ENCODE peak calls at places on chromosomes 16 and 17, in ten cellular contexts. D is neural progenitor cell, Q is lower leg skin, R is fibroblast of the aortic adventitia, V is neural crest cell, O is fibroblast of lung, G is heart left ventricle, W is GM06990, E is sigmoid colon, J is vagina. P is an unnamed sample.

GRCh38 chr16:75105306-75106061 is 11.1 kb downstream of the LDHD start:
- DNase-seq in D (no peak), Q (no peak), R (no peak), V (no peak), O (no peak), G (no peak), W (no peak), E (peak), J (no peak), P (no peak)

GRCh38 chr16:85553436-85554113 is 59.5 kb upstream of the GSE1 start:
- DNase-seq in D (no peak), Q (no peak), R (peak), V (no peak), O (peak), G (peak), W (peak), E (no peak), J (no peak), P (no peak)

GRCh38 chr16:14264560-14264959 is 193.4 kb downstream of the MRTFB start:
- DNase-seq in D (no peak), Q (no peak), R (no peak), V (no peak), O (no peak), G (no peak), W (no peak), E (no peak), J (no peak), P (no peak)

GRCh38 chr17:43854498-43854897 is 7.5 kb downstream of the CD300LG start:
- DNase-seq in D (no peak), Q (no peak), R (no peak), V (no peak), O (no peak), G (no peak), W (no peak), E (no peak), J (no peak), P (no peak)

GRCh38 chr16:49854227-49855203 is 1.4 kb downstream of the ZNF423 start:
- DNase-seq in D (peak), Q (peak), R (no peak), V (peak), O (peak), G (peak), W (no peak), E (peak), J (no peak), P (peak)

GRCh38 chr16:7209598-7209997 is 123.0 kb upstream of the RBFOX1 start:
- DNase-seq in D (no peak), Q (no peak), R (no peak), V (no peak), O (no peak), G (no peak), W (no peak), E (no peak), J (no peak), P (no peak)

GRCh38 chr16:57667526-57668258 is 414 bp upstream of the ADGRG3 start:
- DNase-seq in D (no peak), Q (no peak), R (no peak), V (no peak), O (no peak), G (peak), W (no peak), E (no peak), J (no peak), P (no peak)

GRCh38 chr16:85423186-85423550 is 190.0 kb upstream of the GSE1 start:
- DNase-seq in D (no peak), Q (peak), R (no peak), V (no peak), O (no peak), G (peak), W (no peak), E (no peak), J (no peak), P (peak)

GRCh38 chr16:600781-601180 is 10.9 kb downstream of the RAB40C start:
- DNase-seq in D (peak), Q (no peak), R (no peak), V (no peak), O (no peak), G (no peak), W (no peak), E (no peak), J (no peak), P (no peak)

GRCh38 chr17:64154321-64155089 is 24.6 kb upstream of the ERN1 start:
- DNase-seq in D (peak), Q (peak), R (no peak), V (no peak), O (no peak), G (no peak), W (no peak), E (no peak), J (no peak), P (no peak)

GRCh38 chr17:82527893-82528292 is 8.4 kb downstream of the FOXK2 start:
- DNase-seq in D (no peak), Q (no peak), R (peak), V (no peak), O (peak), G (no peak), W (no peak), E (no peak), J (no peak), P (no peak)

GRCh38 chr17:16286009-16286946 is 67.0 kb downstream of the CENPV start:
- DNase-seq in D (peak), Q (peak), R (peak), V (peak), O (peak), G (peak), W (peak), E (peak), J (peak), P (peak)
- TF ChIP-seq CTCF in D (no peak), Q (no peak), R (no peak), V (no peak), O (no peak), G (no peak), W (no peak), E (no peak), J (no peak), P (no peak)

DNA sequence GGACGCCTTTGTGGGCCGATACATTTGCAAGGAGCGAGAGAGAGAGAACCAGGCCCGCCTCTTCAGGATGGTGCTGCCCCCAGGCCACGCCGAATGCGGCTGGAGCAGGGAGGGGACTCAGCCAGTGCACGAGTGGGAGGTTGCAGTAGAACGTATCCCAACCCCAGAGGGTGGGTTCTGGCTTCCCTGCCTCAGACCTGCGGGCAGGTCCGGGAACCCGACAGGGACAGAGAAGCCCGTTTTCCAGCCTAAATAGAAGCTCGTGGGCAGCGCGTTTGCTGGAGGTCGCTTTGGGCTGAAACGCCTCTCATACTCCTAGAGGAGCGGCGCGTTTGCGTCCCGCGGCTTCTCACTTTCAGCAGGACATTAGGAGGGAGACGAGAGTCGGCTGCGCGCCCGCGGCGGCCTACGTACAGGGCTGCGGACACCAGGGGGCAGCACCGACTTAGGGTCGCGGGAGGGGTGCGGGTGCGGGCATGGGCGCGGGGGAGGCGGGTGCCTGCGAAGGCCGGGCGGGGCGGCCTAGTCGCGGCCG is 11.0 kb downstream of the TBX2 start:
- DNase-seq in D (peak), Q (peak), R (peak), V (peak), O (peak), G (peak), W (peak), E (peak), J (no peak), P (peak)
- TF ChIP-seq CTCF in D (peak), Q (no peak), R (peak), V (peak), O (peak), G (peak), W (peak), E (peak), J (no peak), P (peak)

DNA sequence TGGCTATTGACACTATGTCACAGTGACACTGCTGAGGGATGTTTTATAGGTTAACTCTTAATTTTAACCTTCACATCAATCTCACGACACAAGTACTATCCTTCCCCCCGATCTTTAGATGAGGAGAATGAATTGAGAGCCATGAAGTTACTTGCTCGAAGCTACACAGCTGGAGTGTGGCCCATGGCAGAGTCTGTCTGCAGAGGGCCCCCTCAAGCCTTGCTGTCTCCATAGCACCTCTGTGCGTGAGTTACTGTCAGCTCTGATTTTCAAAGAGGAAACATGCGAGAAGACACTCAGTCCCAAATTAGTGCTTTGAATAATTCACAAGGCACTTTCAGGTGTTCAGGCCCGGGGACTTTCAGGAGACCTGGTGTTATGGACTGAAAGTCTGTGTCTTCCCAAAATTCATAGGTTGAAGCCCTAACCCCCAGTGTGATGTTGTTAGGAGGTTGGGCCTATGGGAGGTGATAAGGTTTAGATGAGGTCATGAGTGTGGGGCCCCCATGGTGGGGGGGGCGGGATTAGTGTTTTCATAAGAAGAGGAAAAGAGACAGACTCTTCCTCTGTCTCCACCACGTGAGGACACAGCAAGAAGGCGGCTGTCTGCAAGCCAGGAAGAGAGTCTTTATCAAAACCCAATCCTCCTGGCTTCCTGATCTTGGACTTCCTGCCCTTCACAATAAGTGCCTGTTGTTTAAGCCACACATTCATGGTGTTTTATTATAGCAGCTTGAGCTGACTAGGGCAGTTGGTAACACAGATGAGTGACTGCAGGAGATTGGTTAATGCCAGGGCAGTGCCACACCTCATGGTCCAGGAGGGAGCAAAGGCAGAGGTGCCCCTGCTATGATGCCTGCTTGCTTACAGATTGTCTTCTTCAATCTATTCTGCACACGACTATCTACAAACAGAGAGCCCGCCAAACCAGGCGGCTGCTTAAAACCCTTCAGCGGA is 281.8 kb downstream of the HAPSTR1 start:
- DNase-seq in D (peak), Q (no peak), R (no peak), V (no peak), O (no peak), G (no peak), W (no peak), E (no peak), J (peak), P (no peak)
- TF ChIP-seq CTCF in D (no peak), Q (no peak), R (no peak), V (no peak), O (no peak), G (no peak), W (no peak), E (no peak), J (no peak), P (no peak)

DNA sequence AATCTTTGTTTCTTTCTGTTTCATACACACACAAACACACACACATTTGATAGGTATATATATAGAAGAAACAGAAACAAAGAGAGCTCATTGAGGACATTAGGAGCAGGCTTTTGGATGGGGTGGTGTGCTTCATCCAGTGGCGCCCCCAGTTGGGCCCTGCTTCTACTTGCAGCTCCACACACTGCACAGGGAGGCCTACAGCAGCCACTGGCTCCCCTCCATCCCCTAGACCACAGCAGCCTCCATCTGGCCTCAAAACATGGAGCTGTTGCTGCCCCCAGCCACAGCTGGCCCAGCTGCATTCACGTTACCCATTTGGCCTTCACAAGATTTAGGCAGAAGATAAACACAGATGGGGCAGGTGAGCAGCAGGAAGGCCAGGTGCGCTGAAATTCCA is 33.1 kb upstream of the NF1 start:
- DNase-seq in D (peak), Q (peak), R (no peak), V (no peak), O (no peak), G (no peak), W (no peak), E (no peak), J (no peak), P (peak)
- TF ChIP-seq CTCF in D (peak), Q (no peak), R (no peak), V (no peak), O (no peak), G (no peak), W (peak), E (no peak), J (no peak), P (no peak)

GRCh38 chr17:48066192-48066591 is 18.0 kb downstream of the NFE2L1 start:
- DNase-seq in D (no peak), Q (no peak), R (no peak), V (no peak), O (no peak), G (no peak), W (no peak), E (no peak), J (no peak), P (no peak)

GRCh38 chr17:48070195-48070594 is 22.0 kb downstream of the NFE2L1 start:
- DNase-seq in D (no peak), Q (no peak), R (no peak), V (no peak), O (no peak), G (no peak), W (no peak), E (no peak), J (no peak), P (no peak)

GRCh38 chr17:48066656-48067055 is 18.5 kb downstream of the NFE2L1 start:
- DNase-seq in D (no peak), Q (no peak), R (no peak), V (no peak), O (no peak), G (no peak), W (no peak), E (no peak), J (no peak), P (no peak)

GRCh38 chr17:48067245-48067644 is 19.1 kb downstream of the NFE2L1 start:
- DNase-seq in D (no peak), Q (no peak), R (no peak), V (no peak), O (no peak), G (no peak), W (no peak), E (peak), J (no peak), P (no peak)

GRCh38 chr17:48068491-48068961 is 20.4 kb downstream of the NFE2L1 start:
- DNase-seq in D (no peak), Q (no peak), R (peak), V (no peak), O (peak), G (no peak), W (no peak), E (peak), J (no peak), P (peak)
- TF ChIP-seq CTCF in D (peak), Q (no peak), R (peak), V (peak), O (peak), G (peak), W (peak), E (peak), J (no peak), P (peak)

GRCh38 chr16:4350787-4351659 is at the start of gene PAM16:
- DNase-seq in D (peak), Q (peak), R (peak), V (peak), O (peak), G (peak), W (peak), E (peak), J (no peak), P (peak)
- TF ChIP-seq CTCF in D (peak), Q (no peak), R (no peak), V (peak), O (no peak), G (peak), W (no peak), E (no peak), J (peak), P (no peak)

DNA sequence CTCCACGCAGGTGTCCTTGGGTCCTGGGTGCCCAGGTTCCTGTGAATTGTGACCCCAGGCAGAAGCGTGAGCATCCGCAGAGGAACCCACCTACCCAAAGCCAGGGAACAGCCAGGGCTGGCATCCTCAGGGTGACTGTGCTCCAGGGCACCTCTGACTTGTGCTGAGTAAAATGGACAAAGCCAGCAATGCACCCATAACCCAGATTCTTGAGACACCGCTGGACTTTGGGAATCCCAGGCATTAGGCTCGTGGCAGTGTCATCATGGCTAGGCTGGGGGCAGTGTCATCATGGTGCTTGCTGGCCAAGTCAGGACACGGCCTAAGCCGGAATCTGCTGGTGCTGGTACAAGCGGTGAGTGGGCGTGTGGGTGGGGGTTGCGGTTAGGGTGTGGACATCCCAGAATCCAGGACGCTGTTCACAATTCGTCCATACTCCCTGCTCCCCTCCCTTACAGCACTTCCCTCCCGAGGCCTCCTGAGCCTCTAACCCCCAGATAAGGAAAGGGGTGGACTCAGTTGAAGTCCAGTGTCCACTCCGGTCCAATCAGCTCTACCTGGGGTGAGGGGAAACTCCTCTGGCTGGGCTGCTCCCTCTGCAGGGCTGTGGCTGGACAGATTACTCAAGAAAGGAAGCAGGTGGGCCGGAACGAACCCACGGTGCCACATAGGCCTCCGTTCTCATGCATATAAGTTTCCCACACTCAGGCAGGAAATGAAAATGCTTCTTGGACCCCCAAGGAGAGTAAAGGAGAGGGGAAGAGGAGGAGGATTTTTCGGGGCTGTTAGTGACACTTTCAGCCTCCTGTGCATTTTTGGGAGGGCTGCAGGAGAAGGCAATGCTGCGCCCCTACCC is 138.9 kb downstream of the SEC14L1 start:
- DNase-seq in D (peak), Q (no peak), R (peak), V (no peak), O (peak), G (no peak), W (no peak), E (no peak), J (no peak), P (no peak)
- TF ChIP-seq CTCF in D (no peak), Q (no peak), R (no peak), V (no peak), O (no peak), G (no peak), W (no peak), E (no peak), J (no peak), P (no peak)

GRCh38 chr16:88534731-88535141 is 35.5 kb upstream of the ZC3H18 start:
- DNase-seq in D (peak), Q (no peak), R (no peak), V (no peak), O (peak), G (peak), W (peak), E (no peak), J (no peak), P (peak)
- TF ChIP-seq CTCF in D (no peak), Q (no peak), R (no peak), V (no peak), O (peak), G (no peak), W (no peak), E (no peak), J (no peak), P (no peak)